ENCODE peak calls at places on chromosome X, in six cellular contexts. One of them, this sample, is unnamed.

GRCh38 chrX:17405225-17405969 is 30.4 kb downstream of the NHS start:
- DNase-seq in uterus: no peak
- DNase-seq in GM23248: peak
- DNase-seq in neural progenitor cell: no peak
- DNase-seq in fibroblast of lung: no peak
- DNase-seq in cardiac muscle cell: no peak
- DNase-seq in this sample: no peak

GRCh38 chrX:12955882-12956703 is 18.8 kb upstream of the TMSB4X start:
- DNase-seq in neural progenitor cell: no peak
- DNase-seq in cardiac muscle cell: no peak
- DNase-seq in GM23248: peak
- DNase-seq in fibroblast of lung: peak
- DNase-seq in uterus: peak
- DNase-seq in this sample: no peak

GRCh38 chrX:70433848-70434351 is 10.7 kb upstream of the DLG3 start:
- DNase-seq in GM23248: peak
- DNase-seq in cardiac muscle cell: peak
- DNase-seq in uterus: peak
- DNase-seq in fibroblast of lung: peak
- DNase-seq in neural progenitor cell: peak
- DNase-seq in this sample: no peak

GRCh38 chrX:39752820-39753219 is 344.9 kb downstream of the BCOR start:
- DNase-seq in GM23248: no peak
- DNase-seq in neural progenitor cell: no peak
- DNase-seq in cardiac muscle cell: no peak
- DNase-seq in fibroblast of lung: peak
- DNase-seq in uterus: no peak
- DNase-seq in this sample: no peak

GRCh38 chrX:31423575-31424284 is 351.9 kb upstream of the FTHL17 start:
- DNase-seq in fibroblast of lung: peak
- DNase-seq in uterus: no peak
- DNase-seq in neural progenitor cell: peak
- DNase-seq in cardiac muscle cell: peak
- DNase-seq in GM23248: peak
- DNase-seq in this sample: no peak

GRCh38 chrX:151870603-151871002 is 42.1 kb upstream of the MAGEA4 start:
- DNase-seq in cardiac muscle cell: no peak
- DNase-seq in GM23248: peak
- DNase-seq in uterus: no peak
- DNase-seq in fibroblast of lung: peak
- DNase-seq in neural progenitor cell: no peak
- DNase-seq in this sample: no peak

GRCh38 chrX:39811391-39811790 is 286.4 kb downstream of the BCOR start:
- DNase-seq in uterus: no peak
- DNase-seq in cardiac muscle cell: no peak
- DNase-seq in fibroblast of lung: no peak
- DNase-seq in GM23248: no peak
- DNase-seq in neural progenitor cell: peak
- DNase-seq in this sample: peak

GRCh38 chrX:102950908-102951866 is 14.1 kb downstream of the RAB40AL start:
- DNase-seq in uterus: no peak
- DNase-seq in GM23248: peak
- DNase-seq in fibroblast of lung: peak
- DNase-seq in neural progenitor cell: peak
- DNase-seq in cardiac muscle cell: peak
- DNase-seq in this sample: peak

GRCh38 chrX:14903891-14904290 is 30.7 kb downstream of the MOSPD2 start:
- DNase-seq in neural progenitor cell: no peak
- DNase-seq in GM23248: peak
- DNase-seq in cardiac muscle cell: no peak
- DNase-seq in uterus: no peak
- DNase-seq in fibroblast of lung: no peak
- DNase-seq in this sample: no peak

GRCh38 chrX:148501121-148502066 is 977 bp downstream of the AFF2 start:
- DNase-seq in fibroblast of lung: no peak
- DNase-seq in neural progenitor cell: peak
- DNase-seq in GM23248: no peak
- DNase-seq in cardiac muscle cell: peak
- DNase-seq in uterus: no peak
- DNase-seq in this sample: peak

GRCh38 chrX:100648601-100649417 is 4.8 kb downstream of the SRPX2 start:
- DNase-seq in fibroblast of lung: peak
- DNase-seq in uterus: peak
- DNase-seq in cardiac muscle cell: no peak
- DNase-seq in GM23248: peak
- DNase-seq in neural progenitor cell: peak
- DNase-seq in this sample: no peak

GRCh38 chrX:54811301-54811885 is 3.8 kb downstream of the MAGED2 start:
- DNase-seq in cardiac muscle cell: no peak
- DNase-seq in GM23248: no peak
- DNase-seq in fibroblast of lung: no peak
- DNase-seq in neural progenitor cell: no peak
- DNase-seq in uterus: no peak
- DNase-seq in this sample: no peak

GRCh38 chrX:106000203-106000602 is 38.3 kb downstream of the SERPINA7 start:
- DNase-seq in neural progenitor cell: no peak
- DNase-seq in GM23248: no peak
- DNase-seq in cardiac muscle cell: no peak
- DNase-seq in uterus: no peak
- DNase-seq in fibroblast of lung: no peak
- DNase-seq in this sample: no peak

GRCh38 chrX:101803451-101803850 is 128.4 kb downstream of the ZMAT1 start:
- DNase-seq in fibroblast of lung: peak
- DNase-seq in uterus: no peak
- DNase-seq in neural progenitor cell: peak
- DNase-seq in cardiac muscle cell: no peak
- DNase-seq in GM23248: peak
- DNase-seq in this sample: no peak

GRCh38 chrX:110415440-110416167 is 57.0 kb downstream of the RTL9 start:
- DNase-seq in fibroblast of lung: peak
- DNase-seq in uterus: no peak
- DNase-seq in cardiac muscle cell: no peak
- DNase-seq in GM23248: peak
- DNase-seq in neural progenitor cell: no peak
- DNase-seq in this sample: no peak

GRCh38 chrX:68504237-68504636 is 5.4 kb downstream of the YIPF6 start:
- DNase-seq in neural progenitor cell: no peak
- DNase-seq in fibroblast of lung: peak
- DNase-seq in uterus: no peak
- DNase-seq in cardiac muscle cell: no peak
- DNase-seq in GM23248: peak
- DNase-seq in this sample: no peak

GRCh38 chrX:103864149-103864548 is 32.1 kb upstream of the RAB9B start:
- DNase-seq in neural progenitor cell: no peak
- DNase-seq in fibroblast of lung: no peak
- DNase-seq in GM23248: no peak
- DNase-seq in cardiac muscle cell: no peak
- DNase-seq in uterus: no peak
- DNase-seq in this sample: no peak

GRCh38 chrX:71144651-71145050 is at the start of gene NLGN3:
- DNase-seq in uterus: no peak
- DNase-seq in fibroblast of lung: peak
- DNase-seq in cardiac muscle cell: peak
- DNase-seq in neural progenitor cell: peak
- DNase-seq in GM23248: peak
- DNase-seq in this sample: peak

GRCh38 chrX:72634321-72634720 is 61.7 kb upstream of the HDAC8 start:
- DNase-seq in uterus: no peak
- DNase-seq in GM23248: no peak
- DNase-seq in fibroblast of lung: peak
- DNase-seq in cardiac muscle cell: no peak
- DNase-seq in neural progenitor cell: no peak
- DNase-seq in this sample: no peak

GRCh38 chrX:37802028-37802427 is 22.2 kb downstream of the CYBB start:
- DNase-seq in GM23248: no peak
- DNase-seq in neural progenitor cell: no peak
- DNase-seq in fibroblast of lung: no peak
- DNase-seq in uterus: no peak
- DNase-seq in cardiac muscle cell: no peak
- DNase-seq in this sample: no peak

GRCh38 chrX:119240356-119240755 is 4.3 kb downstream of the PGRMC1 start:
- DNase-seq in uterus: no peak
- DNase-seq in GM23248: peak
- DNase-seq in neural progenitor cell: no peak
- DNase-seq in fibroblast of lung: peak
- DNase-seq in cardiac muscle cell: no peak
- DNase-seq in this sample: no peak
- H3K4me3 ChIP-seq in uterus: no peak
- H3K4me3 ChIP-seq in GM23248: peak
- H3K4me3 ChIP-seq in neural progenitor cell: no peak
- H3K4me3 ChIP-seq in fibroblast of lung: peak
- H3K4me3 ChIP-seq in cardiac muscle cell: no peak
- H3K4me3 ChIP-seq in this sample: no peak

GRCh38 chrX:78133561-78133960 is 5.9 kb downstream of the TAF9B start:
- DNase-seq in neural progenitor cell: no peak
- DNase-seq in uterus: no peak
- DNase-seq in cardiac muscle cell: no peak
- DNase-seq in fibroblast of lung: no peak
- DNase-seq in GM23248: no peak
- DNase-seq in this sample: no peak

GRCh38 chrX:78131117-78131516 is 8.3 kb downstream of the TAF9B start:
- DNase-seq in cardiac muscle cell: no peak
- DNase-seq in fibroblast of lung: no peak
- DNase-seq in uterus: no peak
- DNase-seq in GM23248: no peak
- DNase-seq in neural progenitor cell: no peak
- DNase-seq in this sample: no peak

GRCh38 chrX:78125148-78125547 is 14.3 kb downstream of the TAF9B start:
- DNase-seq in neural progenitor cell: no peak
- DNase-seq in uterus: no peak
- DNase-seq in GM23248: no peak
- DNase-seq in fibroblast of lung: no peak
- DNase-seq in cardiac muscle cell: no peak
- DNase-seq in this sample: no peak

GRCh38 chrX:78129714-78130113 is 9.7 kb downstream of the TAF9B start:
- DNase-seq in neural progenitor cell: no peak
- DNase-seq in cardiac muscle cell: no peak
- DNase-seq in fibroblast of lung: no peak
- DNase-seq in uterus: no peak
- DNase-seq in GM23248: no peak
- DNase-seq in this sample: no peak

GRCh38 chrX:78130396-78130795 is 9.1 kb downstream of the TAF9B start:
- DNase-seq in cardiac muscle cell: no peak
- DNase-seq in uterus: no peak
- DNase-seq in fibroblast of lung: no peak
- DNase-seq in GM23248: no peak
- DNase-seq in neural progenitor cell: no peak
- DNase-seq in this sample: no peak
- H3K27ac ChIP-seq in cardiac muscle cell: peak
- H3K27ac ChIP-seq in uterus: no peak
- H3K27ac ChIP-seq in fibroblast of lung: no peak
- H3K27ac ChIP-seq in GM23248: no peak
- H3K27ac ChIP-seq in neural progenitor cell: no peak
- H3K27ac ChIP-seq in this sample: no peak

GRCh38 chrX:137568741-137569469 is 3.0 kb downstream of the ZIC3 start:
- DNase-seq in cardiac muscle cell: no peak
- DNase-seq in fibroblast of lung: no peak
- DNase-seq in GM23248: peak
- DNase-seq in neural progenitor cell: peak
- DNase-seq in uterus: no peak
- DNase-seq in this sample: no peak
- H3K4me3 ChIP-seq in cardiac muscle cell: peak
- H3K4me3 ChIP-seq in fibroblast of lung: no peak
- H3K4me3 ChIP-seq in GM23248: no peak
- H3K4me3 ChIP-seq in neural progenitor cell: peak
- H3K4me3 ChIP-seq in uterus: no peak
- H3K4me3 ChIP-seq in this sample: peak

GRCh38 chrX:150581093-150581775 is 12.8 kb downstream of the MTM1 start:
- DNase-seq in GM23248: peak
- DNase-seq in uterus: no peak
- DNase-seq in cardiac muscle cell: no peak
- DNase-seq in neural progenitor cell: no peak
- DNase-seq in fibroblast of lung: peak
- DNase-seq in this sample: no peak
- H3K27ac ChIP-seq in GM23248: peak
- H3K27ac ChIP-seq in uterus: no peak
- H3K27ac ChIP-seq in cardiac muscle cell: no peak
- H3K27ac ChIP-seq in neural progenitor cell: no peak
- H3K27ac ChIP-seq in fibroblast of lung: no peak
- H3K27ac ChIP-seq in this sample: no peak

GRCh38 chrX:19862634-19863236 is 24.7 kb downstream of the SH3KBP1 start:
- DNase-seq in GM23248: no peak
- DNase-seq in fibroblast of lung: no peak
- DNase-seq in neural progenitor cell: no peak
- DNase-seq in uterus: no peak
- DNase-seq in cardiac muscle cell: no peak
- DNase-seq in this sample: no peak

GRCh38 chrX:19865567-19866363 is 21.6 kb downstream of the SH3KBP1 start:
- DNase-seq in fibroblast of lung: no peak
- DNase-seq in uterus: no peak
- DNase-seq in cardiac muscle cell: no peak
- DNase-seq in neural progenitor cell: no peak
- DNase-seq in GM23248: no peak
- DNase-seq in this sample: no peak

GRCh38 chrX:19866626-19867410 is 20.6 kb downstream of the SH3KBP1 start:
- DNase-seq in uterus: no peak
- DNase-seq in neural progenitor cell: no peak
- DNase-seq in GM23248: no peak
- DNase-seq in fibroblast of lung: no peak
- DNase-seq in cardiac muscle cell: no peak
- DNase-seq in this sample: no peak

GRCh38 chrX:19863237-19864223 is 23.9 kb downstream of the SH3KBP1 start:
- DNase-seq in GM23248: peak
- DNase-seq in fibroblast of lung: no peak
- DNase-seq in uterus: no peak
- DNase-seq in cardiac muscle cell: no peak
- DNase-seq in neural progenitor cell: no peak
- DNase-seq in this sample: no peak

DNA sequence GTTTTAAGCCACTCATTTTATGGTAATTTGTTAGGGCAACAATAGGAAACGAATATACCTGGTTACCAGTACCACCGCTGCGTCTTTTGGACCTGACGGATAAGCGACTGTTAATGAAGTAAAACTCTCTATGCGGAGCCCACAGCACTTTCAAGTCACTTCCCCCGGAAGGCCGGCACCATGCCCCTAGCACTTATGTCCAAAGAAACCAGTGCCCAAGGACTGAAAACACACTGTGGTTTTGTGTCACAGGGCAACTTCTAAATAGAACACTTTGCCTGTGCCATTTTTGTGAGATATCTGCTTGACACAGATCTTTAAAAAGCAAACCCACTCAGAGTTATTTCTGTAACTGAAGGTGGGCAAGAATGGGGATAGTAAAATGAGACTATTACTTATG is 22.7 kb downstream of the SH3KBP1 start:
- DNase-seq in GM23248: no peak
- DNase-seq in uterus: no peak
- DNase-seq in cardiac muscle cell: no peak
- DNase-seq in neural progenitor cell: no peak
- DNase-seq in fibroblast of lung: no peak
- DNase-seq in this sample: no peak
- H3K4me3 ChIP-seq in GM23248: no peak
- H3K4me3 ChIP-seq in uterus: no peak
- H3K4me3 ChIP-seq in cardiac muscle cell: no peak
- H3K4me3 ChIP-seq in neural progenitor cell: no peak
- H3K4me3 ChIP-seq in fibroblast of lung: no peak
- H3K4me3 ChIP-seq in this sample: no peak

This sample was measured in dorsolateral prefrontal cortex.